ENCODE peak calls at places on chromosomes 16 and 17, in ten cellular contexts. X, O, R, W, H, M, I, U, A and F are unnamed samples.

GRCh38 chr17:15954222-15954621 is 9.3 kb downstream of the ADORA2B start:
- DNase-seq in X (no peak), O (peak; percentile 97), R (no peak), W (no peak), H (peak; percentile 95), M (no peak), I (no peak), U (no peak), A (no peak), F (no peak)

GRCh38 chr17:47203984-47204721 is 5.0 kb upstream of the MYL4 start:
- DNase-seq in X (peak; percentile 52), O (no peak), R (no peak), W (no peak), H (peak; percentile 83), M (no peak), I (no peak), U (no peak), A (peak; percentile 62), F (no peak)

GRCh38 chr17:44733753-44734152 is 25.0 kb upstream of the ADAM11 start:
- DNase-seq in X (no peak), O (peak; percentile 57), R (no peak), W (peak; percentile 59), H (no peak), M (no peak), I (peak; percentile 46), U (no peak), A (no peak), F (no peak)

GRCh38 chr17:77461277-77462057 is 320.7 kb downstream of the SEC14L1 start:
- DNase-seq in X (no peak), O (no peak), R (no peak), W (no peak), H (no peak), M (no peak), I (no peak), U (no peak), A (no peak), F (no peak)

GRCh38 chr16:72818286-72818845 is 229.6 kb downstream of the ZFHX3 start:
- DNase-seq in X (no peak), O (no peak), R (no peak), W (no peak), H (no peak), M (no peak), I (no peak), U (no peak), A (no peak), F (no peak)

GRCh38 chr17:55588446-55588845 is 77.2 kb upstream of the SMIM36 start:
- DNase-seq in X (no peak), O (no peak), R (no peak), W (no peak), H (peak; percentile 21), M (no peak), I (no peak), U (no peak), A (no peak), F (no peak)

GRCh38 chr16:88455610-88456355 is 2.7 kb downstream of the ZFPM1 start:
- DNase-seq in X (peak; percentile 73), O (peak; percentile 48), R (no peak), W (no peak), H (peak; percentile 36), M (peak; percentile 91), I (no peak), U (peak; percentile 83), A (peak; percentile 70), F (no peak)

GRCh38 chr16:68893710-68894705 is 50.7 kb downstream of the TANGO6 start:
- DNase-seq in X (no peak), O (peak; percentile 54), R (no peak), W (peak; percentile 14), H (peak; percentile 14), M (no peak), I (no peak), U (no peak), A (no peak), F (no peak)

GRCh38 chr16:31699601-31700000 is 171.9 kb downstream of the AHSP start:
- DNase-seq in X (no peak), O (no peak), R (no peak), W (no peak), H (no peak), M (no peak), I (no peak), U (no peak), A (no peak), F (no peak)

GRCh38 chr16:64711026-64711425 is 410.8 kb downstream of the CDH11 start:
- DNase-seq in X (no peak), O (no peak), R (no peak), W (no peak), H (peak; percentile 40), M (no peak), I (no peak), U (no peak), A (no peak), F (no peak)

GRCh38 chr17:63476857-63477470 is at the start of gene ACE:
- DNase-seq in X (no peak), O (peak; percentile 41), R (peak; percentile 35), W (peak; percentile 67), H (peak; percentile 65), M (peak; percentile 54), I (peak; percentile 82), U (peak; percentile 93), A (peak; percentile 68), F (peak; percentile 51)

GRCh38 chr17:7932483-7932891 is 481 bp downstream of the CNTROB start:
- DNase-seq in X (no peak), O (peak; percentile 26), R (no peak), W (peak; percentile 41), H (peak; percentile 56), M (no peak), I (no peak), U (no peak), A (peak; percentile 53), F (peak; percentile 24)

GRCh38 chr17:50129303-50129945 is 536 bp downstream of the SAMD14 start:
- DNase-seq in X (no peak), O (peak; percentile 29), R (no peak), W (peak; percentile 40), H (peak; percentile 67), M (no peak), I (peak; percentile 51), U (peak; percentile 68), A (peak; percentile 70), F (no peak)

GRCh38 chr16:11836653-11837244 is 14.6 kb downstream of the RSL1D1 start:
- DNase-seq in X (no peak), O (peak; percentile 57), R (no peak), W (no peak), H (peak; percentile 83), M (no peak), I (no peak), U (no peak), A (no peak), F (no peak)

GRCh38 chr17:40190197-40191021 is 13.1 kb downstream of the RAPGEFL1 start:
- DNase-seq in X (no peak), O (peak; percentile 33), R (peak; percentile 41), W (peak; percentile 60), H (peak; percentile 49), M (peak; percentile 46), I (peak; percentile 78), U (no peak), A (peak; percentile 57), F (peak; percentile 14)

GRCh38 chr17:31511176-31511540 is 119.7 kb downstream of the RAB11FIP4 start:
- DNase-seq in X (no peak), O (no peak), R (peak; percentile 77), W (no peak), H (no peak), M (no peak), I (no peak), U (peak; percentile 36), A (no peak), F (peak; percentile 37)

GRCh38 chr17:62757518-62757951 is 50.6 kb downstream of the MARCHF10 start:
- DNase-seq in X (no peak), O (no peak), R (no peak), W (no peak), H (no peak), M (no peak), I (peak; percentile 74), U (no peak), A (no peak), F (no peak)

GRCh38 chr16:28218109-28218508 is 6.3 kb upstream of the XPO6 start:
- DNase-seq in X (peak; percentile 53), O (peak; percentile 63), R (no peak), W (peak; percentile 55), H (peak; percentile 74), M (no peak), I (no peak), U (peak; percentile 2), A (peak; percentile 80), F (no peak)

GRCh38 chr16:18800674-18801196 is 614 bp downstream of the ARL6IP1 start:
- DNase-seq in X (no peak), O (peak; percentile 25), R (no peak), W (peak; percentile 20), H (peak; percentile 69), M (no peak), I (no peak), U (peak; percentile 43), A (no peak), F (no peak)

GRCh38 chr17:6077746-6078145 is 7.6 kb downstream of the WSCD1 start:
- DNase-seq in X (no peak), O (no peak), R (no peak), W (no peak), H (no peak), M (no peak), I (no peak), U (no peak), A (no peak), F (no peak)

GRCh38 chr17:48754500-48755261 is 26.1 kb upstream of the HOXB13 start:
- DNase-seq in X (no peak), O (no peak), R (no peak), W (no peak), H (no peak), M (no peak), I (no peak), U (no peak), A (no peak), F (no peak)

GRCh38 chr16:87584271-87584670 is 18.0 kb upstream of the JPH3 start:
- DNase-seq in X (no peak), O (no peak), R (no peak), W (no peak), H (peak; percentile 71), M (no peak), I (no peak), U (no peak), A (no peak), F (no peak)

GRCh38 chr17:19292377-19292711 is 55.2 kb downstream of the EPN2 start:
- DNase-seq in X (no peak), O (peak; percentile 20), R (no peak), W (no peak), H (no peak), M (no peak), I (no peak), U (no peak), A (no peak), F (no peak)

GRCh38 chr16:84730406-84731106 is 30.8 kb downstream of the USP10 start:
- DNase-seq in X (no peak), O (peak; percentile 92), R (peak; percentile 48), W (peak; percentile 45), H (peak; percentile 98), M (peak; percentile 36), I (peak; percentile 59), U (no peak), A (no peak), F (no peak)

GRCh38 chr16:27721548-27722265 is 171.8 kb downstream of the KATNIP start:
- DNase-seq in X (no peak), O (no peak), R (no peak), W (no peak), H (peak; percentile 81), M (no peak), I (peak; percentile 28), U (no peak), A (no peak), F (no peak)

GRCh38 chr17:20142268-20142667 is 133.1 kb downstream of the SPECC1 start:
- DNase-seq in X (no peak), O (peak; percentile 60), R (no peak), W (no peak), H (no peak), M (no peak), I (no peak), U (no peak), A (no peak), F (no peak)

GRCh38 chr16:569445-570254 is at the start of gene PIGQ:
- DNase-seq in X (peak; percentile 54), O (peak; percentile 47), R (no peak), W (peak; percentile 86), H (peak; percentile 82), M (peak; percentile 96), I (peak; percentile 72), U (peak; percentile 68), A (peak; percentile 75), F (no peak)

GRCh38 chr16:81786321-81786720 is 7.2 kb downstream of the PLCG2 start:
- DNase-seq in X (no peak), O (peak; percentile 87), R (no peak), W (no peak), H (peak; percentile 46), M (no peak), I (no peak), U (no peak), A (no peak), F (no peak)